ENCODE peak calls at places on chromosomes 2 and 18, in ten cellular contexts. Y is PC-3; Z is CD8-positive, alpha-beta memory T cell; C is tibial nerve; G is right lobe of liver; E is tibial artery; D is GM23248; R is spleen; J is ovary; X is mesenchymal stem cell. N is an unnamed sample.

GRCh38 chr2:77552956-77553355 is 30.8 kb upstream of the LRRTM4 start:
- DNase-seq in Y (no peak), Z (no peak), C (no peak), G (no peak), E (no peak), D (no peak), R (no peak), J (no peak), X (peak; percentile 15), N (no peak)

GRCh38 chr2:72032481-72033041 is 115.1 kb downstream of the CYP26B1 start:
- DNase-seq in Y (peak; percentile 43), Z (no peak), C (no peak), G (no peak), E (no peak), D (no peak), R (peak; percentile 67), J (no peak), X (no peak), N (no peak)

GRCh38 chr18:13672657-13673056 is 53.7 kb downstream of the FAM210A start:
- DNase-seq in Y (peak; percentile 5), Z (no peak), C (no peak), G (no peak), E (no peak), D (no peak), R (no peak), J (no peak), X (no peak), N (no peak)

GRCh38 chr2:61275575-61276184 is 113.7 kb downstream of the C2orf74 start:
- DNase-seq in Y (peak; percentile 45), Z (no peak), C (no peak), G (no peak), E (no peak), D (no peak), R (no peak), J (no peak), X (no peak), N (no peak)

GRCh38 chr18:45724591-45724990 is 610 bp downstream of the SLC14A1 start:
- DNase-seq in Y (no peak), Z (no peak), C (no peak), G (no peak), E (no peak), D (no peak), R (no peak), J (no peak), X (no peak), N (no peak)

GRCh38 chr2:25690058-25690457 is 16.7 kb upstream of the DTNB start:
- DNase-seq in Y (peak; percentile 56), Z (no peak), C (no peak), G (no peak), E (no peak), D (peak; percentile 22), R (no peak), J (no peak), X (peak; percentile 54), N (no peak)

GRCh38 chr2:109676346-109676897 is 62.3 kb downstream of the SOWAHC start:
- DNase-seq in Y (no peak), Z (no peak), C (no peak), G (no peak), E (no peak), D (peak; percentile 24), R (no peak), J (no peak), X (no peak), N (no peak)

GRCh38 chr2:112001136-112001764 is 53.8 kb upstream of the TMEM87B start:
- DNase-seq in Y (no peak), Z (no peak), C (no peak), G (no peak), E (no peak), D (peak; percentile 23), R (no peak), J (no peak), X (no peak), N (no peak)

DNA sequence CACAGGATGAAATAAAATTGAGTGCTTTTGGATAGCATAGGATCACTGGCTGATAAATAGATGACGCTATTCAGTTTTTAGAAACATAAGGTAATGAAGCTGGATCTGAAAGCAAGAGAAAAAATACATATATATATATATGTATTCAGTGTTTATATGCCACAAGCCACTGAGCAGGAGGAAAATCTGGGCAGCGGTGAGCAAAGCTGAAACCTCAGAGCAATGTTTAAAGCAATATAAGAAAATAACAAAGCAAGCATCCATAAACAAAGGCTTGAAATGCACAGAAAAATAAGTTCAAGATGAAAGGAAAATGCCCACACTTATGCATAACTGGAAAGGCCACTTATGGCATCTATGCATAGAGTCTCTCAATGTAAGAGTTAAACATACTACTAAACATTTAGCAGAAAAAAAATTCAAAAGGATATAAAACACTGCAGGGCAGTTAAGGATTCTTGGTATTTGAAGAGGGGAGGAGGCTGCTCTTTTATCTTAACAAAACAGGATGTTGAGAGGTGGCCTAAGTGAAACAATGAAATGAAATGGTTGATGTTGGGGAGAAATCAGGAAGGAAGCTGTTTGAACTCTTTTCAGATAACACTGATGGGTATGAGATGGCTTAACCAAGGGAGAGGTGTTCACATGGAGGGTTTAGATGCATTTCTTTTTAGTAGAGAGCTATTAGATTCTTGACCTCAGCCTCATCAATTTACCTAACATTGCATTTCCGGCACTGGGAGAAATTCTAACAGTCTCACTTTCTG is 129.1 kb downstream of the ARHGAP15 start:
- DNase-seq in Y (no peak), Z (no peak), C (no peak), G (no peak), E (no peak), D (no peak), R (no peak), J (no peak), X (no peak), N (no peak)
- H3K4me3 ChIP-seq in Y (no peak overlapping the region), Z (peak overlapping the region; percentile 37), C (no peak overlapping the region), G (no peak overlapping the region), E (no peak overlapping the region), D (no peak overlapping the region), R (no peak overlapping the region), J (no peak overlapping the region), X (no peak overlapping the region), N (no peak overlapping the region)

GRCh38 chr2:241310917-241311566 is 4.4 kb downstream of the HDLBP start:
- DNase-seq in Y (no peak), Z (no peak), C (no peak), G (no peak), E (no peak), D (no peak), R (no peak), J (no peak), X (no peak), N (no peak)

GRCh38 chr2:241308832-241309500 is 6.5 kb downstream of the HDLBP start:
- DNase-seq in Y (no peak), Z (no peak), C (no peak), G (no peak), E (no peak), D (no peak), R (no peak), J (no peak), X (no peak), N (no peak)

GRCh38 chr2:241308267-241308666 is 7.2 kb downstream of the HDLBP start:
- DNase-seq in Y (no peak), Z (no peak), C (no peak), G (no peak), E (no peak), D (no peak), R (no peak), J (no peak), X (no peak), N (no peak)

GRCh38 chr2:241312082-241312481 is 3.4 kb downstream of the HDLBP start:
- DNase-seq in Y (no peak), Z (no peak), C (no peak), G (no peak), E (no peak), D (peak; percentile 81), R (no peak), J (no peak), X (peak; percentile 59), N (no peak)

DNA sequence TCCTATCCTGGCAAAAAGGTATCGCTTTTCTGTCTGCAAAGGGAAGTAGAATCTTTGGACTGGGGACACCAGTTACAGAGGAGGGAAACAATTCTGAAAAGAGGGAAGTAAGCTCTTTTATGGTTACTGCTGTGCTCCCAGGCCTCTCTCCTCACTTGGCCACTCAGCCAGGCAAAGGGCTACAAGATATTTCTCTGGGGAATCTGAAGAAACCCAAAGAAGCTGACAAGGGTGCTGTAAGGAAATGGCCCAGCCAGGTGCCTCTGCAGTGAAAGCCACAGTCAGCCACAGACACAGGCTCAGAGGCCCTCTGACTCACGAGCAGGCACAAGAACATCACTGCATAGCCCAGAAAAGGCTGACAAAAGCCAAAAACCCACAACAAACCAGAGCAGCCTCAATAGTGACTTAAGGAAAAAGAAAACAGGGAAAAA is 5.8 kb downstream of the HDLBP start:
- DNase-seq in Y (no peak), Z (peak; percentile 38), C (no peak), G (no peak), E (no peak), D (peak; percentile 80), R (peak; percentile 80), J (no peak), X (peak; percentile 66), N (no peak)
- H3K4me1 ChIP-seq in Y (peaks cover 22% of the 10 kb centered on the region), Z (peaks cover 48% of the 10 kb centered on the region), C (peaks cover 5% of the 10 kb centered on the region), G (no peaks in the 10 kb centered on the region), E (no peaks in the 10 kb centered on the region), D (peaks cover 43% of the 10 kb centered on the region), R (peaks cover 84% of the 10 kb centered on the region), J (peaks cover 13% of the 10 kb centered on the region), X (peaks cover 17% of the 10 kb centered on the region), N (peaks cover 36% of the 10 kb centered on the region)

GRCh38 chr2:18833941-18834340 is 244.6 kb upstream of the NT5C1B start:
- DNase-seq in Y (no peak), Z (no peak), C (no peak), G (no peak), E (no peak), D (no peak), R (no peak), J (no peak), X (no peak), N (no peak)

GRCh38 chr2:18834341-18834740 is 245.0 kb upstream of the NT5C1B start:
- DNase-seq in Y (peak; percentile 84), Z (no peak), C (peak; percentile 16), G (no peak), E (no peak), D (peak; percentile 90), R (no peak), J (no peak), X (peak; percentile 31), N (no peak)

GRCh38 chr2:18835787-18836186 is 246.4 kb upstream of the NT5C1B start:
- DNase-seq in Y (no peak), Z (no peak), C (no peak), G (no peak), E (no peak), D (no peak), R (no peak), J (no peak), X (no peak), N (no peak)

GRCh38 chr2:18836436-18836835 is 247.1 kb upstream of the NT5C1B start:
- DNase-seq in Y (no peak), Z (no peak), C (no peak), G (no peak), E (no peak), D (no peak), R (no peak), J (no peak), X (no peak), N (no peak)

DNA sequence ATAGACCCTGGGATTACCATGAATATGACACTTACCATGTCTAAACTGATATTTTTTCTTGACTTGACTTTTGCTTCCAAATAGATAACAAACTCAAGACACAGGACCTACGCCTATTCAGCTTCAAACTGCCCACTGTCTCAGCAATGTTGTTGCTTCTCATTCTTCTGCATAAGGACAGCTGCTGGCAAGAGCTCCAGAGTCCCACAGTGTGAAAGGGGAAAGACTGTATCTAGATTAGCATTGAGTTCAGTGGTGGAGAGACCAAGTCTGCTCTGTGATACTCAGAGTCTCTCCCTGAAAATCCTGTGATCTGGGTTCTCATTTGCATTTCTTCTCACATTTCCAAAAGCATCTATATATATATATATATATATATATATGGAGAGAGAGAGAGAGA is 247.9 kb upstream of the NT5C1B start:
- DNase-seq in Y (no peak), Z (no peak), C (no peak), G (no peak), E (no peak), D (no peak), R (no peak), J (no peak), X (no peak), N (no peak)
- H3K27ac ChIP-seq in Y (no peak overlapping the region), Z (no peak overlapping the region), C (no peak overlapping the region), G (no peak overlapping the region), E (no peak overlapping the region), D (no peak overlapping the region), R (no peak overlapping the region), J (no peak overlapping the region), X (no peak overlapping the region), N (no peak overlapping the region)

DNA sequence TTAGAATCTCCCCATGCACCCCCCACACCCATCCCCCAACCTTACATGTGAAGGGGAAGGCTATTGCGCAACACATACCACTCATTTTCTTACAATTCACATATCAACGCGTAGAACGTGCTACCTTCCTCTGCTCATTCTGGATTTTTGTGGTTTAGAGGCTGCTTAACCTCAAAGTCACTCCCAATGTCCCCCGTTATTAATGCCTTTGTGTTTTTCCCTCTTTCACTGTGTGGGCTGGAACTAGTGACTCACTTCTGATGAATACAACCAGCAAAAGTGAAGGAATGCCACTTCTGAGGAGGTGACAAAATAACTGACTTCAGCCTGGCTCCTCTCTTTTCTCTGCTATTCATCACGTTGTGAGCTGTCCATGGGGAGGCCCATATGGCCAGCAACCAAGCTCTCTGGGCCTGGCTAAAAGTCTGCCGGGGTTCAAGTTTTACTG is 342.5 kb upstream of the NXPH2 start:
- DNase-seq in Y (peak; percentile 96), Z (no peak), C (no peak), G (no peak), E (no peak), D (peak; percentile 58), R (no peak), J (no peak), X (peak; percentile 75), N (no peak)
- H3K4me3 ChIP-seq in Y (peak overlapping the region; percentile 5), Z (no peak overlapping the region), C (no peak overlapping the region), G (no peak overlapping the region), E (no peak overlapping the region), D (no peak overlapping the region), R (no peak overlapping the region), J (no peak overlapping the region), X (peak overlapping the region; percentile 8), N (no peak overlapping the region)

N was measured in thoracic aorta.